ENCODE peak calls at places on chromosomes 13 and 19, in nine cellular contexts. H is BJ; W is activated CD8-positive, alpha-beta memory T cell treated with anti-CD3 and anti-CD28 coated beads for 1 hour; F is stimulated activated CD4-positive, alpha-beta T cell treated with anti-CD3 and anti-CD28 coated beads, Interleukin-1b, Interleukin-23, amount 100 ng/mL, for 24 hours; Y is G401; U is OCI-LY7; P is NCI-H526; L is GM12865; E is mesenchymal stem cell. R is an unnamed sample.

GRCh38 chr13:109989686-109990085 is 203.3 kb upstream of the IRS2 start:
- DNase-seq in W (no peak), F (no peak), P (no peak), U (no peak), H (no peak), Y (no peak), E (peak), L (no peak), R (no peak)

GRCh38 chr13:42119091-42119490 is 70.6 kb downstream of the DGKH start:
- DNase-seq in P (no peak), U (no peak), Y (no peak), H (no peak), W (no peak), F (no peak), L (no peak), E (no peak), R (no peak)

GRCh38 chr13:21657538-21657937 is 13.3 kb upstream of the FGF9 start:
- DNase-seq in W (no peak), L (no peak), E (peak), U (no peak), Y (no peak), F (no peak), P (no peak), H (no peak), R (no peak)

GRCh38 chr19:1406496-1406817 is 929 bp upstream of the DAZAP1 start:
- DNase-seq in W (no peak), U (no peak), E (no peak), Y (no peak), F (no peak), L (no peak), H (no peak), P (no peak), R (no peak)

GRCh38 chr19:30117636-30118145 is 175.7 kb downstream of the URI1 start:
- DNase-seq in Y (no peak), W (no peak), L (no peak), E (no peak), H (no peak), F (no peak), U (no peak), P (no peak), R (no peak)

GRCh38 chr13:95180513-95181245 is 120.6 kb downstream of the ABCC4 start:
- DNase-seq in L (no peak), Y (no peak), U (no peak), P (no peak), E (peak), W (no peak), H (no peak), F (no peak), R (no peak)

GRCh38 chr19:3350014-3350663 is 16.2 kb upstream of the NFIC start:
- DNase-seq in U (no peak), L (no peak), P (no peak), F (no peak), Y (no peak), H (no peak), E (no peak), W (no peak), R (no peak)

GRCh38 chr13:82571653-82572052 is 1310.6 kb downstream of the SLITRK1 start:
- DNase-seq in P (no peak), L (no peak), U (no peak), F (no peak), Y (no peak), E (no peak), H (no peak), W (no peak), R (no peak)

GRCh38 chr19:33260628-33261418 is 35.2 kb upstream of the SLC7A10 start:
- DNase-seq in H (no peak), L (no peak), U (no peak), Y (no peak), E (no peak), P (no peak), W (no peak), F (no peak), R (no peak)

GRCh38 chr13:104436555-104436954 is 1370.3 kb upstream of the SLC10A2 start:
- DNase-seq in L (no peak), W (no peak), F (no peak), H (no peak), U (no peak), P (no peak), Y (no peak), E (no peak), R (no peak)

GRCh38 chr19:42498387-42498786 is 29.9 kb downstream of the CEACAM1 start:
- DNase-seq in P (no peak), H (no peak), L (no peak), F (no peak), U (no peak), Y (no peak), W (no peak), E (no peak), R (no peak)

GRCh38 chr13:98285317-98285716 is 108.2 kb upstream of the RNF113B start:
- DNase-seq in L (no peak), E (no peak), Y (no peak), P (peak), H (no peak), F (no peak), W (no peak), U (no peak), R (no peak)

GRCh38 chr19:16078311-16078758 is 2.0 kb downstream of the TPM4 start:
- DNase-seq in H (no peak), Y (no peak), U (peak), P (no peak), E (no peak), W (no peak), F (no peak), L (peak), R (no peak)

GRCh38 chr19:18160441-18160791 is 7.5 kb downstream of the PIK3R2 start:
- DNase-seq in H (no peak), Y (peak), L (no peak), P (no peak), W (no peak), F (no peak), E (no peak), U (no peak), R (no peak)

GRCh38 chr19:29840066-29840950 is 28.5 kb downstream of the CCNE1 start:
- DNase-seq in F (no peak), U (no peak), L (no peak), Y (no peak), P (no peak), W (no peak), E (no peak), H (no peak), R (no peak)

GRCh38 chr19:19492026-19492610 is 23.2 kb downstream of the TSSK6 start:
- DNase-seq in L (no peak), U (no peak), E (no peak), F (no peak), H (no peak), W (no peak), Y (no peak), P (no peak), R (no peak)

GRCh38 chr13:76853481-76853880 is 32.7 kb downstream of the KCTD12 start:
- DNase-seq in F (no peak), Y (no peak), U (no peak), P (no peak), W (no peak), L (no peak), H (no peak), E (no peak), R (no peak)

GRCh38 chr19:49338023-49338677 is 2.9 kb downstream of the CD37 start:
- DNase-seq in W (no peak), P (no peak), U (peak), F (no peak), E (no peak), Y (no peak), H (no peak), L (no peak), R (no peak)

GRCh38 chr19:18674616-18675015 is 8.9 kb upstream of the CRTC1 start:
- DNase-seq in U (no peak), P (no peak), F (no peak), Y (peak), E (peak), L (no peak), W (no peak), H (no peak), R (no peak)

GRCh38 chr13:33262069-33262487 is 23.5 kb downstream of the STARD13 start:
- DNase-seq in P (no peak), Y (no peak), U (no peak), F (no peak), L (peak), W (no peak), E (no peak), H (no peak), R (no peak)

GRCh38 chr19:20964798-20965197 is 41.7 kb downstream of the ZNF85 start:
- DNase-seq in L (no peak), E (no peak), W (no peak), H (no peak), F (no peak), P (no peak), Y (no peak), U (peak), R (no peak)

GRCh38 chr13:88745013-88745412 is 1073.8 kb downstream of the SLITRK5 start:
- DNase-seq in U (no peak), F (no peak), P (no peak), Y (no peak), E (no peak), L (no peak), W (no peak), H (no peak), R (no peak)

GRCh38 chr19:11202488-11203193 is 5.3 kb upstream of the KANK2 start:
- DNase-seq in Y (no peak), W (no peak), F (no peak), E (no peak), H (no peak), L (no peak), P (no peak), U (no peak), R (no peak)

GRCh38 chr19:35249848-35250711 is 1.3 kb downstream of the LSR start:
- DNase-seq in L (no peak), E (no peak), Y (no peak), F (no peak), H (no peak), W (no peak), P (no peak), U (no peak), R (no peak)

GRCh38 chr13:104365430-104365829 is 1299.2 kb upstream of the SLC10A2 start:
- DNase-seq in P (no peak), E (no peak), U (no peak), Y (no peak), F (no peak), L (no peak), H (no peak), W (no peak), R (no peak)

GRCh38 chr19:49799798-49800376 is 13.2 kb downstream of the FUZ start:
- DNase-seq in W (no peak), L (no peak), F (no peak), E (no peak), U (peak), P (no peak), Y (peak), H (no peak), R (no peak)

GRCh38 chr19:15283141-15283885 is 49.0 kb downstream of the BRD4 start:
- DNase-seq in U (no peak), P (no peak), H (no peak), F (no peak), E (peak), W (no peak), L (peak), Y (no peak), R (no peak)

GRCh38 chr19:50257141-50257540 is 53.7 kb downstream of the MYH14 start:
- DNase-seq in U (no peak), E (no peak), F (no peak), Y (no peak), L (no peak), P (no peak), H (no peak), W (no peak), R (no peak)

GRCh38 chr19:52566588-52566987 is 3.5 kb upstream of the ZNF701 start:
- DNase-seq in P (no peak), F (no peak), W (no peak), L (no peak), H (peak), E (peak), Y (no peak), U (no peak), R (peak)

GRCh38 chr19:36267061-36267845 is 52.3 kb downstream of the ZNF146 start:
- DNase-seq in Y (no peak), W (no peak), H (no peak), F (no peak), P (no peak), E (no peak), U (no peak), L (no peak), R (no peak)

GRCh38 chr13:27638521-27638920 is 16.8 kb downstream of the POLR1D start:
- DNase-seq in W (no peak), P (no peak), L (no peak), E (peak), H (no peak), Y (peak), U (no peak), F (no peak), R (no peak)

GRCh38 chr13:106626473-106626872 is 58.5 kb upstream of the ARGLU1 start:
- DNase-seq in F (no peak), H (no peak), Y (no peak), U (no peak), W (no peak), E (no peak), L (no peak), P (no peak), R (no peak)

GRCh38 chr19:38317104-38317612 is 1.4 kb upstream of the YIF1B start:
- DNase-seq in P (no peak), W (no peak), L (peak), H (no peak), E (no peak), F (no peak), Y (no peak), U (no peak), R (no peak)

GRCh38 chr19:11574689-11575088 is 2.8 kb downstream of the ACP5 start:
- DNase-seq in W (no peak), E (no peak), F (no peak), Y (no peak), P (no peak), H (no peak), U (no peak), L (peak), R (no peak)

GRCh38 chr19:44557933-44558332 is 28.5 kb upstream of the CEACAM20 start:
- DNase-seq in H (no peak), U (no peak), Y (no peak), P (no peak), L (no peak), F (no peak), E (no peak), W (no peak), R (no peak)

GRCh38 chr19:45424191-45425058 is 708 bp upstream of the ERCC1 start:
- DNase-seq in L (peak), F (no peak), P (no peak), Y (no peak), U (peak), H (peak), W (no peak), E (peak), R (peak)

R was measured in skeletal muscle cell.